ENCODE peak calls at places on chromosomes 7 and 10, in nine cellular contexts. K, Z, O, X, F, E, L, N and W are unnamed samples.

GRCh38 chr7:101906291-101907260 is 89.2 kb downstream of the CUX1 start:
- DNase-seq in L (no peak), F (no peak), E (no peak), X (no peak), N (no peak), K (no peak), O (no peak), Z (no peak), W (no peak)

GRCh38 chr10:131021246-131021895 is 290.1 kb downstream of the TCERG1L start:
- DNase-seq in L (no peak), N (no peak), Z (no peak), F (no peak), X (no peak), K (no peak), O (no peak), E (no peak), W (no peak)

GRCh38 chr10:17687117-17687831 is 43.3 kb downstream of the STAM start:
- DNase-seq in E (no peak), O (no peak), N (no peak), L (no peak), X (no peak), Z (no peak), F (no peak), K (no peak), W (no peak)

GRCh38 chr7:54542920-54543539 is 855 bp downstream of the VSTM2A start:
- DNase-seq in L (no peak), Z (no peak), O (no peak), N (peak), K (no peak), E (peak), F (no peak), X (no peak), W (peak)

GRCh38 chr10:80702143-80702542 is 164.4 kb downstream of the SH2D4B start:
- DNase-seq in X (no peak), L (no peak), E (peak), K (peak), F (no peak), O (no peak), Z (no peak), N (no peak), W (no peak)

GRCh38 chr10:14068851-14069250 is 261.9 kb downstream of the FRMD4A start:
- DNase-seq in F (no peak), N (no peak), K (no peak), L (no peak), Z (no peak), X (no peak), E (no peak), O (no peak), W (no peak)

GRCh38 chr7:7913506-7913905 is 55.1 kb upstream of the GLCCI1 start:
- DNase-seq in X (no peak), O (no peak), Z (no peak), E (no peak), K (no peak), N (peak), F (no peak), L (no peak), W (no peak)

GRCh38 chr7:72336382-72336886 is 75.7 kb downstream of the CALN1 start:
- DNase-seq in L (no peak), O (no peak), K (peak), N (peak), F (no peak), X (no peak), E (no peak), Z (no peak), W (peak)

DNA sequence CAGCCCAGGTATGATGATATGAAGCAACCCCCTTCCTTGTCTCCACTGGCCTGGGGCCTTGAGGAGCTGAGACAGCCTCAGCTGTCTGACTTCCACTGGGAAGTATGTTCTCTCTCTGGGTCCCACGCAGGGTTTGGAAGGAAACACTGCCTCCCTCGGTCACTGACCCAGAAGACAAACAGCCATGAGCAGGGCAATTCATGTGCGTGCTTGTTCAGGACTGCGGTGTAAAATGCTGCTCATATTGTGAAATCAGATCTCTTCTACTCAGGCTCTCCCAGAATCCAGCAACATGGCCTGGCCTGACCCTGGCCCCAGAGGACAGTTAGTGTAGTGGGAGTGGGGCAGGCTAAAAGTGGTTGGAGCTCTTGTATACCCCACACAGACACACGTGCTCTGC is 2.8 kb downstream of the CLCN1 start:
- DNase-seq in N (no peak), F (no peak), K (no peak), Z (no peak), O (no peak), X (no peak), E (peak), L (peak), W (no peak)
- TF ChIP-seq CTCF in N (no peak), F (no peak), K (no peak), Z (no peak), O (peak), X (peak), E (no peak), L (no peak), W (no peak)

GRCh38 chr10:60236869-60237524 is 152.7 kb downstream of the ANK3 start:
- DNase-seq in X (peak), O (no peak), L (no peak), N (no peak), E (peak), Z (peak), K (no peak), F (no peak), W (no peak)
- TF ChIP-seq CTCF in X (no peak), O (no peak), L (no peak), N (no peak), E (no peak), Z (no peak), K (no peak), F (no peak), W (no peak)

GRCh38 chr10:115417585-115418265 is 324.6 kb downstream of the ATRNL1 start:
- DNase-seq in O (peak), N (peak), F (peak), Z (no peak), L (peak), X (no peak), E (peak), K (no peak), W (peak)
- TF ChIP-seq CTCF in O (peak), N (peak), F (peak), Z (no peak), L (peak), X (no peak), E (peak), K (peak), W (peak)

DNA sequence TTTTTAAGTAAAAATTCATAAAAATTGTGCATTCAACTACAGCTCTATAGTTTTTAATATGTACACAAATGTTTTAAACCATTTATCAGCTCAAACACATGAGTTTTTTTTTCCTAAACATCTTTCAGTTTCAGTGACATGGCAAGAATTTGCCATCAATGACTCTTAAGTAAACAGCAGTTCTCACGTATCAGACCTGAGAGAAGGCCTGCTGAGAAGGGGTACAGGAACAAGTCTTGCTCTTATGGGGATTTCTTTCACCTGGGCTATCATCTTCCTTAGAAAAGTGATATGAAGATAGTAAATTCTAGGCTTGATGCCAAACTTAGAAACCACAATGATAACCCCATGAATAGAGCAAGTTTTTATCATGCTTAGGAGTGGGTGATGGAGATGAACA is 467.8 kb downstream of the ARL4A start:
- DNase-seq in E (no peak), Z (no peak), L (no peak), O (no peak), K (no peak), X (no peak), N (no peak), F (no peak), W (no peak)
- TF ChIP-seq CTCF in E (no peak), Z (no peak), L (no peak), O (no peak), K (no peak), X (no peak), N (no peak), F (no peak), W (no peak)

GRCh38 chr7:148288592-148289151 is 301.9 kb upstream of the C7orf33 start:
- DNase-seq in F (no peak), E (no peak), L (no peak), N (no peak), O (no peak), Z (no peak), K (no peak), X (no peak), W (no peak)

GRCh38 chr7:148290451-148291005 is 300.0 kb upstream of the C7orf33 start:
- DNase-seq in L (no peak), K (no peak), F (no peak), E (no peak), X (no peak), N (peak), Z (no peak), O (no peak), W (peak)

GRCh38 chr7:148287538-148287937 is 303.0 kb upstream of the C7orf33 start:
- DNase-seq in N (no peak), K (no peak), L (no peak), E (no peak), O (no peak), X (no peak), Z (no peak), F (no peak), W (no peak)

GRCh38 chr7:148289630-148290029 is 300.9 kb upstream of the C7orf33 start:
- DNase-seq in O (no peak), L (no peak), N (no peak), Z (no peak), K (no peak), X (no peak), E (no peak), F (no peak), W (no peak)

DNA sequence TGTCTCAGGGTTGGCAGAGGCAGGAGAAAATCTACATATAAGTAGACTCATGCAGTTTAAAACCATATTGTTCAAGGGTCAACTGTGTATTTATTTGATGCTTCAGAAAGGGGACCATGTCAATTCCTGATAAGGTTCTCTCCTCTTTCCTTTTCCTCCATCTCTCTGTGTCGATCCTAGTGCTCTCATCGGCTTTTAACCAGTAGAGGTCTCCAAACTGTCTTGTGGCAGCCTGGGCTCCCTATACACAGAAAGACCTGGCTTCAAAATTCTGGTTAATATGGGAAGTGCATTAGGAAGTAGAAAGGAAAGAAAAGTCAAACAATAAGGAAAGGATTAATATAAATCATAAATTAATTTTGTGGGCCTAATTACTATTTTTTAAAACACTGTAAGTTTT is 304.4 kb upstream of the C7orf33 start:
- DNase-seq in N (peak), K (no peak), O (no peak), Z (no peak), X (no peak), L (no peak), E (peak), F (no peak), W (no peak)
- TF ChIP-seq CTCF in N (peak), K (peak), O (no peak), Z (no peak), X (peak), L (no peak), E (peak), F (peak), W (peak)

DNA sequence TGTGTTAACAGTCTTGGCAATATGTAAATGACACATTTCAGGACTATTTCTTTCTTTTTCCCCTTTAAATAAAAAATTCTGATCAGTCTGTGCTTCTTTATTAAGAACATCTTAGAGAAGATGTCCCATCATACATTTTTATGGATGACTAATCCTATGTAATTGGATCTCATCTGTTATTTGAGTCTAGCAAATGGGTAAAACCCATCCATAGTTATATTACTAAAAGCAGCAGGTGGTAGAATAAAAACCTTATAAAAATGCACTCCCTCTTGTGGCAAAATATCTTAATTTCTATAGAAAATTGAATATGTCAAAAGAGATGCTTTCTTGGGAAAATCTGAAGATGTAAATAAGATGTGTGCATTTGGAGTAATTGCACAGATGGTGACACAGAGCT is 35.3 kb downstream of the TRRAP start:
- DNase-seq in O (no peak), X (no peak), Z (no peak), K (no peak), E (no peak), N (no peak), F (no peak), L (no peak), W (no peak)
- TF ChIP-seq CTCF in O (peak), X (no peak), Z (no peak), K (peak), E (no peak), N (no peak), F (peak), L (no peak), W (no peak)